ENCODE peak calls at places on chromosomes 3 and 15, in six cellular contexts. N, Z, U, G, D and X are unnamed samples.

GRCh38 chr3:170714562-170715535 is 129.0 kb upstream of the SLC7A14 start:
- DNase-seq in N (no peak), Z (no peak), U (no peak), G (no peak), D (no peak), X (no peak)

GRCh38 chr15:91872356-91873132 is 19.0 kb downstream of the SLCO3A1 start:
- DNase-seq in N (no peak), Z (peak; percentile 48), U (no peak), G (no peak), D (no peak), X (no peak)

GRCh38 chr15:66400351-66400774 is 13.7 kb downstream of the MAP2K1 start:
- DNase-seq in N (no peak), Z (no peak), U (no peak), G (no peak), D (no peak), X (no peak)

GRCh38 chr3:27589795-27590194 is 105.6 kb upstream of the SLC4A7 start:
- DNase-seq in N (no peak), Z (no peak), U (no peak), G (no peak), D (no peak), X (no peak)

GRCh38 chr3:48466386-48467109 is 20.0 kb downstream of the ATRIP start:
- DNase-seq in N (peak; percentile 48), Z (peak; percentile 66), U (peak; percentile 24), G (no peak), D (no peak), X (no peak)

GRCh38 chr15:40219801-40220200 is 19.1 kb upstream of the PAK6 start:
- DNase-seq in N (no peak), Z (no peak), U (peak; percentile 74), G (no peak), D (no peak), X (no peak)

GRCh38 chr3:9402410-9403228 is 5.2 kb downstream of the SETD5 start:
- DNase-seq in N (peak; percentile 74), Z (peak; percentile 64), U (no peak), G (no peak), D (no peak), X (no peak)

GRCh38 chr15:71830981-71831380 is 20.6 kb downstream of the NR2E3 start:
- DNase-seq in N (no peak), Z (no peak), U (no peak), G (no peak), D (no peak), X (no peak)

GRCh38 chr15:85782112-85782511 is 12.6 kb downstream of the KLHL25 start:
- DNase-seq in N (no peak), Z (no peak), U (no peak), G (peak; percentile 3), D (no peak), X (no peak)

GRCh38 chr3:48215876-48216275 is 7.4 kb upstream of the CAMP start:
- DNase-seq in N (peak; percentile 11), Z (peak; percentile 75), U (no peak), G (no peak), D (no peak), X (no peak)

GRCh38 chr3:24477090-24477656 is 17.5 kb downstream of the THRB start:
- DNase-seq in N (no peak), Z (no peak), U (no peak), G (no peak), D (no peak), X (no peak)

GRCh38 chr3:183428140-183429023 is at the start of gene MCF2L2:
- DNase-seq in N (peak; percentile 56), Z (peak; percentile 54), U (peak; percentile 36), G (no peak), D (peak; percentile 82), X (peak; percentile 71)

GRCh38 chr3:126342991-126343661 is 14.1 kb downstream of the KLF15 start:
- DNase-seq in N (peak; percentile 6), Z (peak; percentile 21), U (no peak), G (no peak), D (no peak), X (no peak)

GRCh38 chr3:183818041-183818620 is 7.2 kb downstream of the MAP6D1 start:
- DNase-seq in N (no peak), Z (no peak), U (no peak), G (no peak), D (no peak), X (no peak)

GRCh38 chr3:13718000-13718399 is 161.9 kb downstream of the WNT7A start:
- DNase-seq in N (no peak), Z (peak; percentile 7), U (no peak), G (no peak), D (no peak), X (no peak)

GRCh38 chr3:73602171-73602570 is 22.6 kb downstream of the PDZRN3 start:
- DNase-seq in N (no peak), Z (no peak), U (no peak), G (no peak), D (no peak), X (no peak)

GRCh38 chr3:20047341-20047779 is 7.1 kb downstream of the KAT2B start:
- DNase-seq in N (no peak), Z (no peak), U (no peak), G (no peak), D (no peak), X (no peak)

DNA sequence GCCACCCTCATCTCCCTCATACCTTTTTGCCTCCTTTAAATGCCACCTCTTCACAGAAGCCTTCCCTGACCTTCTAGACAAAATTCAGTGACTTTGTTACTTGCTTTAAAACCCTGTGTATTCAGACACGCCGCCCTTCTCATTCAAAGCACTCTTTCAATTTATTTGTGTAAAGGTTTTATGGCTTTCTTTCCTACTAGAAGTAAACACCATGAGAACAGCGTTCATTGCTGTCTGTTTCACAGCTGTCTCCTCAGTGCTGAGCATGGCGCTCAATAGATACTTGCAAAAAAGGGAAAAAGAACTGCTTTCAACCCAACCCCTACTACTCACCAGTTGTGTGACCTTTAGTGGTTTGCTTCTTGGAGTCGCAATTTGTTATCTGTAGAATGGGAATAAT is 17.0 kb downstream of the ATXN7 start:
- DNase-seq in N (no peak), Z (no peak), U (no peak), G (no peak), D (no peak), X (no peak)
- TF ChIP-seq POLR2AphosphoS5 in N (no peak), Z (no peak), U (no peak), G (no peak), D (no peak), X (no peak)

GRCh38 chr15:65130941-65131340 is 2.7 kb downstream of the PDCD7 start:
- DNase-seq in N (no peak), Z (no peak), U (no peak), G (no peak), D (no peak), X (no peak)

GRCh38 chr15:65133550-65134200 is at the start of gene PDCD7:
- DNase-seq in N (peak; percentile 90), Z (peak; percentile 88), U (peak; percentile 89), G (peak; percentile 77), D (peak; percentile 93), X (peak; percentile 85)

GRCh38 chr15:65132841-65133549 is 613 bp downstream of the PDCD7 start:
- DNase-seq in N (peak; percentile 44), Z (peak; percentile 45), U (peak; percentile 71), G (no peak), D (peak; percentile 66), X (peak; percentile 63)
- TF ChIP-seq POLR2A in N (no peak), Z (no peak), U (no peak), G (peak; percentile 78), D (no peak), X (peak; percentile 50)

GRCh38 chr3:124769462-124769861 is 39.2 kb downstream of the UMPS start:
- DNase-seq in N (no peak), Z (no peak), U (no peak), G (no peak), D (no peak), X (no peak)

GRCh38 chr3:124767691-124768090 is 37.4 kb downstream of the UMPS start:
- DNase-seq in N (no peak), Z (no peak), U (no peak), G (no peak), D (no peak), X (no peak)

GRCh38 chr3:124770341-124771082 is 40.3 kb downstream of the UMPS start:
- DNase-seq in N (no peak), Z (no peak), U (no peak), G (no peak), D (no peak), X (no peak)

GRCh38 chr3:124767259-124767658 is 37.0 kb downstream of the UMPS start:
- DNase-seq in N (no peak), Z (no peak), U (no peak), G (no peak), D (no peak), X (no peak)

GRCh38 chr3:124768812-124769211 is 38.6 kb downstream of the UMPS start:
- DNase-seq in N (peak; percentile 32), Z (no peak), U (no peak), G (no peak), D (peak; percentile 56), X (peak; percentile 36)
- TF ChIP-seq POLR2AphosphoS5 in N (no peak), Z (no peak), U (no peak), G (no peak), D (no peak), X (no peak)

DNA sequence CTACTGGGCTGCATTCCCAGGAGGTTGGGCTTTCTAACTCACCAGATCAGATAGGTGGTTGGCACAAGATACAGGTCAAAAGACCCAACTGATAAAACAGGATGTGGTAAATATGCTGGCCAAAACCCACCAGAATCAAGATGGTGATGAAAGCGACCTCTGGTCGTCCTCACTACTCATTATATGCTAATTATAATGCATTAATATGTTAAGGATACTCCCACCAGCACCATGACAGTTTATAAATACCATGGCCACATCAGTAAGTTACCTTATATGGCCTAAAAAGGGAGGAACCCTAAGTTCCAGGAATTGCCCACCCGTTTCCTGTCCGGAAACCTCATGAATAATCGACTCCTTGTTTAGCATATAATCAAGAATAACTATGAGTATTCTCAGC is 31.6 kb downstream of the CFAP44 start:
- DNase-seq in N (no peak), Z (no peak), U (no peak), G (no peak), D (no peak), X (no peak)
- TF ChIP-seq POLR2A in N (no peak), Z (no peak), U (no peak), G (no peak), D (no peak), X (no peak)

GRCh38 chr3:179853176-179853575 is 183.6 kb downstream of the PEX5L start:
- DNase-seq in N (no peak), Z (no peak), U (no peak), G (no peak), D (no peak), X (no peak)

DNA sequence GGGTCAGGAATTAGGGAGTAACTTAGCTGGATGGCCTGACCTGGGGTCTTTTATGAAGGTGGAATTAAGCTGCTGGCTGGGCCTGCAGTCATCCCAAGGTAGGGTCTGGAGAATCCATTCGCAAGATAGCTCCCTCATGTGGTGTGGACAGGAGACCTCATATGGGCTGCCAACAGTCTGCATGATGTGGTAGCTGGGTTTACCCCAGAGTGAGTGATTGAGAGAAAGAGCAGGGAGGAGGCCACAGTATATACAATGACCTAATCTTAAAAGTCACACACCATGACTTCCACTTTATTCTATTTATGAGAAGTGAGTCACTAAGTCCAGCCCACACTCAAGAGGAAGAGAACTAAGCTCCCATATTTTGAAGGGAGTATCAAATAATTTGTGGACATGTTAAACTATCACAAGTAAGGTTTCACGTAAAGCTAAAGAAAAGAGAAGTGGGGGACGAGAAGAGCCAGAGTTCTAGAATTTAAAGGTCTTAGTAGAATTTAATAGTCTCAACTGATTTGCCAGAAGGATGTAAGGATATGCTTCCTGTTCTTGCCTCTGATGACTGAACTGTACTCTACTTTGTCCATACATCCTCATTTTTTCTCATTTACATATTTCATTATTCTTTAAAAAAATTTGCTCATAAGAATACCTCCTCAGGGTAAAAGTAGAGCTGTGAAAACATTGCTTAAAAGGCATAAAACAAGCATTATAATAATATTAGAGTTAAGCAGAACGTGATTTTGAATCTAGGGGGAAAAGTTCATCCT is 184.4 kb downstream of the PEX5L start:
- DNase-seq in N (no peak), Z (no peak), U (peak; percentile 5), G (no peak), D (no peak), X (no peak)
- TF ChIP-seq POLR2AphosphoS5 in N (no peak), Z (no peak), U (no peak), G (no peak), D (no peak), X (no peak)